ENCODE peak calls at places on chromosomes 11 and 22, in four cellular contexts. G, O, Z and K are unnamed samples.

GRCh38 chr11:705646-706438 is at the start of gene EPS8L2:
- DNase-seq in Z (no peak), O (peak), G (no peak), K (peak)

GRCh38 chr11:64103377-64103985 is 62.4 kb downstream of the MACROD1 start:
- DNase-seq in G (no peak), O (no peak), Z (no peak), K (no peak)

GRCh38 chr11:117345039-117345438 is 17.4 kb downstream of the CEP164 start:
- DNase-seq in G (no peak), O (no peak), Z (no peak), K (no peak)

GRCh38 chr11:27471067-27471587 is 1.5 kb downstream of the LGR4 start:
- DNase-seq in O (no peak), G (no peak), Z (peak), K (peak)

GRCh38 chr11:14423633-14424032 is 64.7 kb upstream of the RRAS2 start:
- DNase-seq in Z (peak), G (no peak), O (no peak), K (no peak)

GRCh38 chr11:86101493-86101892 is 32.6 kb upstream of the PICALM start:
- DNase-seq in Z (no peak), O (no peak), G (no peak), K (peak)

GRCh38 chr11:69321877-69322350 is 28.0 kb downstream of the MYEOV start:
- DNase-seq in G (no peak), Z (no peak), O (no peak), K (no peak)

GRCh38 chr11:80285076-80285790 is 844.4 kb upstream of the TENM4 start:
- DNase-seq in O (no peak), G (no peak), Z (no peak), K (no peak)

GRCh38 chr11:88801484-88802123 is 264.2 kb downstream of the GRM5 start:
- DNase-seq in G (no peak), O (no peak), Z (no peak), K (no peak)

GRCh38 chr11:112113539-112114457 is 27.1 kb downstream of the SDHD start:
- DNase-seq in Z (peak), G (no peak), O (peak), K (peak)

GRCh38 chr11:96037267-96037990 is 113.5 kb upstream of the MTMR2 start:
- DNase-seq in O (no peak), G (no peak), Z (no peak), K (peak)

GRCh38 chr11:65429724-65430405 is 7.3 kb downstream of the NEAT1 start:
- DNase-seq in G (no peak), Z (no peak), O (no peak), K (peak)

GRCh38 chr11:62835336-62835735 is 2.7 kb upstream of the TEX54 start:
- DNase-seq in G (no peak), O (no peak), Z (no peak), K (no peak)

GRCh38 chr11:69257838-69258658 is 35.9 kb upstream of the MYEOV start:
- DNase-seq in Z (no peak), G (peak), O (no peak), K (no peak)

GRCh38 chr11:134041791-134042696 is 26.8 kb upstream of the JAM3 start:
- DNase-seq in Z (no peak), G (no peak), O (no peak), K (no peak)

GRCh38 chr22:27985323-27986275 is 66.5 kb upstream of the PITPNB start:
- DNase-seq in Z (no peak), O (no peak), G (no peak), K (no peak)

GRCh38 chr11:31651208-31651607 is 141.6 kb downstream of the ELP4 start:
- DNase-seq in Z (no peak), O (no peak), G (no peak), K (no peak)

DNA sequence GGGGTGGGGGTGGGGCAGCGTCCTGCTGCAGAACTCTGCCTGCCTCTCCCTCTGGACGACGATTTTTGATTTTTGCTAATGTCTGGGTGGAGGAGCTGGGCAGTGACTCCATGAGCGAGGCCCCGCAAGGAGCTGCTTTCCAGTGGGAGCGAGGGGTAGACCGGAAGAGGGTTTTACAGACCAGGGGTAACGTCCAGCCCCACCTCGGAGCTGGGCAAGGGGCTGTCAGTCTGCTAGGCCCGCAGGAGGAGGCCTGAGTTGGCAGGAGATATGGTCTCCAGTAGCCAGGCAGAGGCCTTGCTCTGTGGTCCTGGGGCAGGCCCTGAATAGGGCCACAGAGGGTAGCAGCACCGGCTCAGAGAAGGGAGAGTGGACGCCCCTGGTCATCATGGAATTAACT is 9.0 kb downstream of the MAPK8IP2 start:
- DNase-seq in G (no peak), O (no peak), Z (no peak), K (no peak)
- TF ChIP-seq HDAC2 in G (no peak), O (no peak), Z (no peak), K (no peak)

GRCh38 chr22:24554316-24555159 is at the start of gene GUCD1:
- DNase-seq in O (peak), G (no peak), Z (no peak), K (no peak)

GRCh38 chr22:24553597-24554315 is 1.2 kb downstream of the GUCD1 start:
- DNase-seq in O (no peak), Z (peak), G (no peak), K (no peak)

GRCh38 chr22:24555160-24555495 is 190 bp upstream of the GUCD1 start:
- DNase-seq in Z (peak), G (peak), O (peak), K (peak)

GRCh38 chr22:24559471-24559870 is 3.7 kb downstream of the SNRPD3 start:
- DNase-seq in G (no peak), Z (no peak), O (no peak), K (no peak)

GRCh38 chr22:24555496-24556253 is at the start of gene SNRPD3:
- DNase-seq in Z (peak), O (peak), G (peak), K (peak)
- TF ChIP-seq REST in Z (peak), O (peak), G (peak), K (no peak)

DNA sequence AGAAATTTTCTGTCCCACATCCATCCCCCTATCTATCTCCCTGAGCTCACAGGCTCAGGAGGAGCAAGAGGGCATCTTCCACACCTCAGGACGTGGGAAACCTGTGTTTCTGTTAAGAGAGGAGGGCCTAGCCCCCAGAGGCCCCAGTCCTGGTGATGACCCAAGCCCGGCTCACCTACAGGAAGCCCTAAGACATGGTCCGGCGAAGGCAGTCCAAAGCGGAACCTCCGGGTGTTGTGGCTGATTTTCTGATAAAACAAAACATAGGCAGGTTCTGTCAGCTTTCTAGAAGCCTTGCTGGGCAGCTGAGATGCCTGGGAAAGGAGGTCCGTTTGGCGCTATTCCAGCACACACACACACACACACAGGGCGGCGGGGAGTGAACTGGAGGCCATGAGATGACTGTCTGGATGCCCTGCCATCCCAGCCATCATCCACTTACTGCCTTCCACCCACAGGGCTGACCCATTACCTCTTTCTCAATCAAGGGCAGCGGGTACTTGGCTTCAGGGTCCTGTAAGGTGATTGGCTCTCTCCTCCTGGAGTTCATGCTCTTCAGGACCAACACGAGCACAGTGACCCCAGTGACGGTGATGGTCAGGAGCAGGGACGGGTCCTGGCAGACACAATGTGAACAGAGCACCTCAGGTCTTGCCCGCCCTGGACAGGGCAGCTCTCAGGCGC is 882 bp downstream of the CYB5R2 start:
- DNase-seq in G (no peak), Z (no peak), O (no peak), K (no peak)
- TF ChIP-seq HDAC2 in G (no peak), Z (no peak), O (no peak), K (no peak)

DNA sequence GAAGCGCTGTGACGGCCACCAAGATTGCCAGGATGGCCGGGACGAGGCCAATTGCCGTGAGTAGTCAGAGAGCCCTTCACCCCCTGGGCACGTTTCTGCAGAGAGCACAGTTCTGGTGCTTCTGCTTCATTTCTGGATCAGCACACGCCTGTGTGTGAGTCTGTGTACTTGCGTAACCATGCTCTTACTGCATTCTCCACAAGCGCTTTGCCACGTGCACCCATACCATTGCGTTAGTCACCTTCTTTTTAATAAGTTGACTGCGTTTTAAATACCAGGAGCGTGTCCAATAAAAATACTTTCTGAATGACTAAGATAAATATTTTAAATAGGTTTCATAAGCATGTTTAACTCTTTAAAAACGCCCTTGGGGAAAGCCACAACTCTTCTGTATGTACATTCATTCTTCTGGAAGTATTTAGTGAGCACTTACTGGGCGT is 143.0 kb upstream of the SORL1-AS1 start:
- DNase-seq in Z (no peak), G (no peak), O (no peak), K (peak)
- TF ChIP-seq REST in Z (no peak), G (no peak), O (no peak), K (no peak)

DNA sequence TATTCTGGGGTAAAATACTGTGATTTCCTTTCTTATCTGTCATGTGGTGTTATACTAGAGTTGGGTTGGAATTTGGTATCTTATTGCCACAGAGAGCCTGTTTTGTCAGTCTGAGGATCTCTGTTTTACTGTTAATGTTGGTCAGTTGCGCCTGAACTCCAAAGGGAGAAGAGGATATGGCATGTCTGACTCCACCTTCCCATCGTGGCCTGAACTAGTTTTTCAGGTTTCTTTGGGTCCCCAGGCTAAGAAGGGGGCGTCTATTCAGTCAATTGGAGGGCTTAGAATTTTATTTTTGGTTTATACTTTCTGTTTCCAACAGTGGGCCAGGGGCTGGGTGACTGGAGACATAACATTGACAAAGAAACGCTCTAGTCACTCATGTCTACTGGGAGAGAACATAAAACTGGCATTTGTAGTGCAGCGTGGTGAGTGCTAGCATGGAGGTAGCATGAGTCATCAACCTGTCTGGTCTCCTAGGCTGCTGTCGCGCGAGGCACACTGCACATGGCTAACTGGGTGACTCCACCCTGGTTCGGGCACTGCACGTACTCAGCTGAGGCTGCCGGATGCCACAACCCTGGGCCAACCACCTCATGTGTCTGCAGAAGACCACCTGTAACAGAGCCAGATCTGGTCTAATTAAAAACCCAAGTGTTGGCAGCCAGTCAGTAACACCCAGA is 120.1 kb upstream of the OR9Q1 start:
- DNase-seq in O (peak), G (no peak), Z (no peak), K (peak)
- TF ChIP-seq HDAC2 in O (no peak), G (no peak), Z (no peak), K (no peak)

GRCh38 chr11:40825435-40825834 is 634.0 kb downstream of the LRRC4C start:
- DNase-seq in O (no peak), G (no peak), Z (no peak), K (no peak)
- TF ChIP-seq REST in O (no peak), G (no peak), Z (no peak), K (no peak)

GRCh38 chr11:12539570-12539969 is 134.7 kb upstream of the TEAD1 start:
- DNase-seq in G (no peak), Z (no peak), O (no peak), K (no peak)

GRCh38 chr11:12538889-12539421 is 135.3 kb upstream of the TEAD1 start:
- DNase-seq in Z (no peak), G (no peak), O (no peak), K (no peak)

GRCh38 chr11:12541588-12542151 is 132.6 kb upstream of the TEAD1 start:
- DNase-seq in G (no peak), Z (no peak), O (no peak), K (no peak)

GRCh38 chr11:12540913-12541587 is 133.2 kb upstream of the TEAD1 start:
- DNase-seq in Z (no peak), O (no peak), G (no peak), K (peak)

DNA sequence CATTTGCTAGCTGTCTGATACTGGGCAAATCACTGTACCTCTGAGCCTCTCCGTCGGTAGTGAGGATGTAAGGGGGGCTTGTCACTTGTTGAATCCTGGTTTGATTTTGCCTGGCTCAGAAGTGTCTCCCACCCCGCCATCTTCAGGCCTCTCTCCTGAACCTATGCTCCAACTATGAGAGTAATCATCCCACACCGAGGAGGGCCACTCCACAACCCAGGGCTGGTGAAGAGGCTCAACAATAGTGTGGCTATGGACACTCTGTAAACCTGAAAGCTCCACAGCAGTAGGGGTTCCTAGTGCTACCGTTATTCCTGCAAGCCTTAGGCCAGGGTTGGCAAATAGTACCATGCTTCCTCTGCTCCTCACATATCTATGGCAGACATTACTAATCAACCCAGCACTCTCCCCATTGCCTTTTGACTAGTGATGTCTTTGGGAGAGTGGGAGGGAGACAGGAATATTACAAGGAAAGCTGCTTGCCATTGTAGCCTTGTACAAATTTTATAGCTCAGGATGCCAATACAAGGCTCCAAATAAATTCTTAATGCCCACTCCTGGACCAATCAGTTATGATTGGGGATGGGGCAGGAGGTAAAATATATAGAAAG is 134.0 kb upstream of the TEAD1 start:
- DNase-seq in G (no peak), Z (no peak), O (no peak), K (no peak)
- TF ChIP-seq HDAC2 in G (no peak), Z (no peak), O (no peak), K (no peak)

DNA sequence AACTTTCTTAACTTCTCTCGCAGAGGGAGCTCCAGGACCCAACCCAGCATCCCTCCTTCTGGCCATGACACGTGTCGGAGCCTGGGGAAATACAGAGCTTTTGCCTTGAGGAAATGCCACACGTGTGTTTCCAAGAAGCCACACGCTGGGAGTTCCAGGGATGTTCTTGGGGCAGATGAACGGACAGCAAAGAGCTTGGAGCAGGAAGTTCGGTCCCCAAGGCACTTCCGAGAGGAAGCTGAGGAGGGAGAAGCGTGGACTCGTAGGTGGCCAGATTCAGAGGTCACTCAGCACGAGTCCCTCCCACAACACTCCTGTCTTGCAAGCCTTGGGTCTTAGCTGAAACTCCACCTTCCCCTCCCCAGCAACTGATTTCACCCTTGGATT is 34.8 kb upstream of the ETS1 start:
- DNase-seq in O (no peak), G (no peak), Z (no peak), K (no peak)
- TF ChIP-seq REST in O (no peak), G (no peak), Z (no peak), K (no peak)

GRCh38 chr11:17611049-17611448 is 64.0 kb downstream of the OTOG start:
- DNase-seq in Z (no peak), O (no peak), G (no peak), K (no peak)
- TF ChIP-seq HDAC2 in Z (no peak), O (no peak), G (no peak), K (no peak)